ENCODE peak calls at places on chromosomes 12 and 14, in nine cellular contexts. One of them, this sample, is unnamed.

GRCh38 chr12:124883263-124883876 is 19.7 kb upstream of the SCARB1 start:
- DNase-seq in AG04449: no peak
- DNase-seq in body of pancreas: no peak
- DNase-seq in T47D: no peak
- DNase-seq in anterior cingulate cortex: no peak
- DNase-seq in heart left ventricle: no peak
- DNase-seq in brain microvascular endothelial cell: no peak
- DNase-seq in K562: no peak
- DNase-seq in PC-3: no peak
- DNase-seq in this sample: no peak

GRCh38 chr12:66688836-66689439 is 10.1 kb upstream of the GRIP1 start:
- DNase-seq in AG04449: no peak
- DNase-seq in body of pancreas: peak; percentile 74
- DNase-seq in T47D: peak; percentile 68
- DNase-seq in anterior cingulate cortex: no peak
- DNase-seq in heart left ventricle: peak; percentile 29
- DNase-seq in brain microvascular endothelial cell: peak; percentile 18
- DNase-seq in K562: peak; percentile 9
- DNase-seq in PC-3: peak; percentile 82
- DNase-seq in this sample: peak; percentile 57

GRCh38 chr12:122001379-122002209 is 20.1 kb upstream of the BCL7A start:
- DNase-seq in AG04449: no peak
- DNase-seq in body of pancreas: no peak
- DNase-seq in T47D: no peak
- DNase-seq in anterior cingulate cortex: no peak
- DNase-seq in heart left ventricle: no peak
- DNase-seq in brain microvascular endothelial cell: no peak
- DNase-seq in K562: no peak
- DNase-seq in PC-3: no peak
- DNase-seq in this sample: no peak

GRCh38 chr12:23756416-23756815 is 193.1 kb downstream of the SOX5 start:
- DNase-seq in AG04449: no peak
- DNase-seq in body of pancreas: no peak
- DNase-seq in T47D: no peak
- DNase-seq in anterior cingulate cortex: no peak
- DNase-seq in heart left ventricle: no peak
- DNase-seq in brain microvascular endothelial cell: no peak
- DNase-seq in K562: no peak
- DNase-seq in PC-3: no peak
- DNase-seq in this sample: no peak

GRCh38 chr12:24600996-24601395 is 347.9 kb downstream of the BCAT1 start:
- DNase-seq in AG04449: peak; percentile 42
- DNase-seq in body of pancreas: no peak
- DNase-seq in T47D: no peak
- DNase-seq in anterior cingulate cortex: no peak
- DNase-seq in heart left ventricle: no peak
- DNase-seq in brain microvascular endothelial cell: peak; percentile 50
- DNase-seq in K562: no peak
- DNase-seq in PC-3: peak; percentile 25
- DNase-seq in this sample: peak; percentile 81

GRCh38 chr14:56087824-56088571 is 30.2 kb upstream of the PELI2 start:
- DNase-seq in AG04449: no peak
- DNase-seq in body of pancreas: peak; percentile 34
- DNase-seq in T47D: no peak
- DNase-seq in anterior cingulate cortex: no peak
- DNase-seq in heart left ventricle: no peak
- DNase-seq in brain microvascular endothelial cell: no peak
- DNase-seq in K562: no peak
- DNase-seq in PC-3: no peak
- DNase-seq in this sample: no peak

GRCh38 chr12:52145941-52146821 is 45.6 kb downstream of the KRT80 start:
- DNase-seq in AG04449: no peak
- DNase-seq in body of pancreas: no peak
- DNase-seq in T47D: no peak
- DNase-seq in anterior cingulate cortex: no peak
- DNase-seq in heart left ventricle: no peak
- DNase-seq in brain microvascular endothelial cell: no peak
- DNase-seq in K562: no peak
- DNase-seq in PC-3: no peak
- DNase-seq in this sample: no peak

GRCh38 chr12:76083761-76084276 is 666 bp downstream of the NAP1L1 start:
- DNase-seq in AG04449: no peak
- DNase-seq in body of pancreas: peak; percentile 67
- DNase-seq in T47D: peak; percentile 62
- DNase-seq in anterior cingulate cortex: peak; percentile 35
- DNase-seq in heart left ventricle: peak; percentile 70
- DNase-seq in brain microvascular endothelial cell: peak; percentile 49
- DNase-seq in K562: peak; percentile 83
- DNase-seq in PC-3: peak; percentile 65
- DNase-seq in this sample: peak; percentile 86

GRCh38 chr14:93234798-93235197 is 27.7 kb downstream of the UBR7 start:
- DNase-seq in AG04449: peak; percentile 31
- DNase-seq in body of pancreas: peak; percentile 30
- DNase-seq in T47D: no peak
- DNase-seq in anterior cingulate cortex: no peak
- DNase-seq in heart left ventricle: no peak
- DNase-seq in brain microvascular endothelial cell: peak; percentile 72
- DNase-seq in K562: no peak
- DNase-seq in PC-3: peak; percentile 94
- DNase-seq in this sample: peak; percentile 86

GRCh38 chr12:31224768-31225448 is 101.0 kb downstream of the SINHCAF start:
- DNase-seq in AG04449: no peak
- DNase-seq in body of pancreas: no peak
- DNase-seq in T47D: no peak
- DNase-seq in anterior cingulate cortex: no peak
- DNase-seq in heart left ventricle: no peak
- DNase-seq in brain microvascular endothelial cell: no peak
- DNase-seq in K562: no peak
- DNase-seq in PC-3: no peak
- DNase-seq in this sample: no peak

GRCh38 chr14:104871145-104871655 is 6.1 kb downstream of the CEP170B start:
- DNase-seq in AG04449: no peak
- DNase-seq in body of pancreas: peak; percentile 3
- DNase-seq in T47D: no peak
- DNase-seq in anterior cingulate cortex: no peak
- DNase-seq in heart left ventricle: no peak
- DNase-seq in brain microvascular endothelial cell: no peak
- DNase-seq in K562: no peak
- DNase-seq in PC-3: no peak
- DNase-seq in this sample: no peak